ENCODE peak calls at places on chromosomes 12 and 14, in four cellular contexts. F is WTC11, S is K562, D is H1. N is an unnamed sample.

GRCh38 chr12:32907898-32908476 is 11.4 kb upstream of the PKP2 start:
- DNase-seq in F (no peak), S (no peak), D (no peak), N (no peak)

GRCh38 chr12:66149702-66150398 is 19.3 kb upstream of the LLPH start:
- DNase-seq in F (no peak), S (peak), D (no peak), N (no peak)

GRCh38 chr12:114480309-114481199 is 74.6 kb upstream of the TBX5 start:
- DNase-seq in F (peak), S (no peak), D (no peak), N (no peak)

GRCh38 chr12:79373896-79374499 is 316.8 kb downstream of the PAWR start:
- DNase-seq in F (peak), S (peak), D (no peak), N (peak)

GRCh38 chr12:25184132-25184531 is 10.8 kb downstream of the DNAI7 start:
- DNase-seq in F (no peak), S (no peak), D (no peak), N (no peak)

GRCh38 chr12:12718853-12719252 is 1.7 kb downstream of the CDKN1B start:
- DNase-seq in F (no peak), S (no peak), D (no peak), N (no peak)

GRCh38 chr14:51869426-51870113 is 9.2 kb downstream of the GNG2 start:
- DNase-seq in F (no peak), S (no peak), D (no peak), N (no peak)

GRCh38 chr14:54387328-54387727 is 9.5 kb upstream of the CDKN3 start:
- DNase-seq in F (no peak), S (no peak), D (no peak), N (no peak)

GRCh38 chr12:64304571-64304970 is 82.5 kb upstream of the KICS2 start:
- DNase-seq in F (no peak), S (no peak), D (no peak), N (no peak)

GRCh38 chr12:111353603-111354295 is 15.1 kb downstream of the PHETA1 start:
- DNase-seq in F (peak), S (no peak), D (no peak), N (no peak)

GRCh38 chr14:70901218-70901772 is 6.0 kb upstream of the PCNX1 start:
- DNase-seq in F (no peak), S (no peak), D (no peak), N (no peak)

GRCh38 chr14:95387826-95388445 is 68.2 kb upstream of the CLMN start:
- DNase-seq in F (no peak), S (no peak), D (no peak), N (peak)

DNA sequence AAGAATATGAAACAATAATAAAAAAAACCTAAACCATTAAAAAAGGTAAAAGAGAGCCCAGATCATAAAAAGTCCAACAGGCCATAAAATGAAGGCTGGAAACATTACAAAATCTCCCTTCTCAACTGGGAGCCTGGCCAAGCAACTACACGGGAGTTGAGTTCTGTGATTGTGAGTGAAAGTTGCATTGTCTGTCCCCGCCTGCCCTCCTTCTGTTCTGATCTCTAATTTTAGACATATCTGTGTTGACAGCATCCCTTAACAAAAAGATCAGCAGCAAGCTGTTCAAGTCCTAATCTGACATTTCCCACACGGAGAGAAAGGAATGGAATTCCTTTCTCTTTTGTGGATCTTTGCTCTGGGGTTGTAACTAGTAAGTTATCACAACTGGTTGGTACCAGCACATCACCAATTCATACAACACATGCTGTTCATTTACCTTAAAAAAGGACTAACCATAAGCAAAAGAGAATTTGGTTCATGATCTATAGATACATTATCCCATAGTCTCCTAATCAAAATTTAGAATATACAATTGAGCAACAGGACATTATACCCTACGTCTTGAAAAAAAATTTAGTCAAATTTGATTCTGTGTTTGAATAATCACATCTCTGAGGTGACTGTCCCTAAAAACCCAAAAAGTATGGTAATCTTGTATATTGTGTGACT is 205.1 kb upstream of the GZMB start:
- DNase-seq in F (no peak), S (no peak), D (no peak), N (no peak)
- TF ChIP-seq TEAD4 in F (no peak), S (no peak), D (no peak), N (no peak)

DNA sequence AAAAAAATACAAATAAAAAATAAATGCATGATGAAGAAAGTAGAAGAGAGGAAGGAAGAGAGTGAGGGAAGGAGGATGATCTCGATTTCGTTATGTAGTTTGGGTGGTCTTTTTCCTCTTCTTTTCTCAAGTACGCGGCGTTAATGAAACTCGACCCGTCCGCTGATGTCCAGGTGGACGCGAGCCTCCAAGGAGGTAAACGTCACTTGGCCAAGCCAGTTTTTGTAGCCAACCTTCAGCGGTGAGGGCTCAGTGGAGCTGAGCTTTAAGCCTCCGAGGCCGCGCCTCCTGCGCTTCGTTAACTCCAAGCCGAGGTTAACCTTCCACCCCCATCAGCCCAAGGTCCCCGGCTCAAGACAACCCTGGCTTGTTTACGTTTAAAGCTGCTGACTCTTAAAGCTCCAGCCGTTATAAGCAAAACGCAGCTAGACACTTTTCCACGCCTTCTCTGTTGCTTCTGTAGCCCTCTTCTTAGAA is 736 bp upstream of the ITPR2 start:
- DNase-seq in F (peak), S (peak), D (no peak), N (peak)
- TF ChIP-seq TEAD4 in F (no peak), S (no peak), D (no peak), N (no peak)

GRCh38 chr12:292186-292585 is 29.6 kb upstream of the SLC6A13 start:
- DNase-seq in F (no peak), S (no peak), D (no peak), N (no peak)
- TF ChIP-seq TEAD4 in F (no peak), S (no peak), D (no peak), N (no peak)

GRCh38 chr12:92912052-92912451 is 17.0 kb downstream of the EEA1 start:
- DNase-seq in F (no peak), S (no peak), D (no peak), N (no peak)
- TF ChIP-seq TEAD4 in F (no peak), S (no peak), D (no peak), N (no peak)

GRCh38 chr12:121749267-121749666 is 36.7 kb downstream of the TMEM120B start:
- DNase-seq in F (no peak), S (no peak), D (no peak), N (no peak)
- TF ChIP-seq TEAD4 in F (no peak), S (no peak), D (no peak), N (no peak)

DNA sequence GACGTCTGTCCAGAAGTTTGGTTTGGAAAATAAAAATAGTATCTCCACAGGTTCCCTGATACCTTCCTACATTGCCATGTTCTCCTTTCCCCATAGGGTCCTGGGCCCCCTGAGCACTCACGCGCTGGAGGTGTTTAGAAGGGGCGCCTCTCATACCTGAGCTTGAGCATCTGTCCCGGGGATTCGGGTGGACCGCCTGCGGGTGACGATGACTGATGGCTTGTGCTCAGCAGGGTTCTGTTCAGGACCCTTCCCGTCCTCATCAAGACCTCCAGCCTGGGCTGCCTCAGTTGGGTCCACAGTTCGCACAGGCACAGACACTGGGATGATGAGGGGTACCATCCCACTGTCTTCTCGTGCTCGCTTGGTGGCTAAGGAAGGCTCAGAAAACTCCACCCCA is 22.7 kb upstream of the PNMA1 start:
- DNase-seq in F (no peak), S (no peak), D (no peak), N (no peak)
- TF ChIP-seq TEAD4 in F (no peak), S (no peak), D (no peak), N (no peak)

DNA sequence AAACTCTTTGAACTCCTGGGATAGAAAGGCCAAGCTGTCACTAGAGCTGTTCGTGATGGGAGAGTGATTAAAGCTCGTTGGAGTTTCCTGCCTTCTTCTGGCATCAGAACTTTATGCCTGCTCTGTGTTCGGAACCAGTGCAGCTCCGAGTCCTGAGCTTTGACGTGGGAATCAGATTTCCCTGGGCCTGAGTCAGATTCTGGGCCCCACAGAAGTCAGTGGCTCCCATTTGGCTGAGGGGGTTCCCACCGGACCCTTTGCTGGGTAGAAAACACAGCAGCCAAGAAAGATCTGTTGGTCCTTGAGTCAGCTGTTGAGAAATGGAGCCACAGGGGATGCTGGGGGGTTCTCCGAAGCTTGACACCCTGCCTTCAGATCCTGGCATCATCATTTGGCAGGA is 238.0 kb downstream of the CHST11 start:
- DNase-seq in F (no peak), S (no peak), D (no peak), N (no peak)
- TF ChIP-seq TEAD4 in F (no peak), S (no peak), D (no peak), N (no peak)

GRCh38 chr14:72747652-72748051 is 146.2 kb downstream of the DPF3 start:
- DNase-seq in F (no peak), S (no peak), D (no peak), N (no peak)

GRCh38 chr14:72743626-72744025 is 150.3 kb downstream of the DPF3 start:
- DNase-seq in F (no peak), S (no peak), D (no peak), N (no peak)

GRCh38 chr14:72744416-72745120 is 149.3 kb downstream of the DPF3 start:
- DNase-seq in F (no peak), S (no peak), D (no peak), N (no peak)

GRCh38 chr14:72745991-72746980 is 147.6 kb downstream of the DPF3 start:
- DNase-seq in F (no peak), S (no peak), D (no peak), N (no peak)

GRCh38 chr14:72745546-72745945 is 148.4 kb downstream of the DPF3 start:
- DNase-seq in F (no peak), S (no peak), D (no peak), N (no peak)
- TF ChIP-seq TEAD4 in F (no peak), S (no peak), D (no peak), N (peak)

N was measured in SK-N-SH.